ENCODE peak calls at places on chromosomes 13 and 19, in seven cellular contexts. One of them, this sample, is unnamed.

GRCh38 chr19:40433391-40434216 is 7.8 kb upstream of the SERTAD1 start:
- DNase-seq in activated naive CD4-positive, alpha-beta T cell treated with Interleukin-2 at 50 U/mL for 16 hours: peak
- DNase-seq in fibroblast of pulmonary artery: peak
- DNase-seq in Peyer's patch: peak
- DNase-seq in osteoblast: peak
- DNase-seq in mucosa of gallbladder: peak
- DNase-seq in neuronal stem cell: peak
- DNase-seq in this sample: peak

GRCh38 chr13:108270442-108270841 is 924 bp downstream of the TNFSF13B start:
- DNase-seq in neuronal stem cell: no peak
- DNase-seq in activated naive CD4-positive, alpha-beta T cell treated with Interleukin-2 at 50 U/mL for 16 hours: no peak
- DNase-seq in mucosa of gallbladder: no peak
- DNase-seq in Peyer's patch: no peak
- DNase-seq in fibroblast of pulmonary artery: no peak
- DNase-seq in osteoblast: no peak
- DNase-seq in this sample: no peak

GRCh38 chr13:24500977-24501376 is 11.6 kb downstream of the PARP4 start:
- DNase-seq in osteoblast: peak
- DNase-seq in mucosa of gallbladder: no peak
- DNase-seq in neuronal stem cell: no peak
- DNase-seq in Peyer's patch: no peak
- DNase-seq in activated naive CD4-positive, alpha-beta T cell treated with Interleukin-2 at 50 U/mL for 16 hours: no peak
- DNase-seq in fibroblast of pulmonary artery: peak
- DNase-seq in this sample: no peak

GRCh38 chr19:33868821-33869412 is 72.2 kb downstream of the KCTD15 start:
- DNase-seq in mucosa of gallbladder: peak
- DNase-seq in Peyer's patch: no peak
- DNase-seq in activated naive CD4-positive, alpha-beta T cell treated with Interleukin-2 at 50 U/mL for 16 hours: no peak
- DNase-seq in osteoblast: no peak
- DNase-seq in fibroblast of pulmonary artery: peak
- DNase-seq in neuronal stem cell: no peak
- DNase-seq in this sample: peak

GRCh38 chr13:76579701-76580100 is 306.5 kb downstream of the KCTD12 start:
- DNase-seq in activated naive CD4-positive, alpha-beta T cell treated with Interleukin-2 at 50 U/mL for 16 hours: no peak
- DNase-seq in osteoblast: no peak
- DNase-seq in fibroblast of pulmonary artery: no peak
- DNase-seq in Peyer's patch: no peak
- DNase-seq in mucosa of gallbladder: no peak
- DNase-seq in neuronal stem cell: no peak
- DNase-seq in this sample: no peak

GRCh38 chr13:24134772-24135171 is 25.7 kb upstream of the SPATA13 start:
- DNase-seq in Peyer's patch: no peak
- DNase-seq in osteoblast: no peak
- DNase-seq in activated naive CD4-positive, alpha-beta T cell treated with Interleukin-2 at 50 U/mL for 16 hours: no peak
- DNase-seq in neuronal stem cell: no peak
- DNase-seq in mucosa of gallbladder: no peak
- DNase-seq in fibroblast of pulmonary artery: no peak
- DNase-seq in this sample: no peak

GRCh38 chr19:3346677-3347353 is 19.6 kb upstream of the NFIC start:
- DNase-seq in Peyer's patch: no peak
- DNase-seq in osteoblast: peak
- DNase-seq in activated naive CD4-positive, alpha-beta T cell treated with Interleukin-2 at 50 U/mL for 16 hours: no peak
- DNase-seq in mucosa of gallbladder: peak
- DNase-seq in neuronal stem cell: no peak
- DNase-seq in fibroblast of pulmonary artery: peak
- DNase-seq in this sample: no peak

GRCh38 chr19:47713046-47714021 is at the start of gene EHD2:
- DNase-seq in neuronal stem cell: no peak
- DNase-seq in osteoblast: peak
- DNase-seq in fibroblast of pulmonary artery: peak
- DNase-seq in Peyer's patch: peak
- DNase-seq in mucosa of gallbladder: peak
- DNase-seq in activated naive CD4-positive, alpha-beta T cell treated with Interleukin-2 at 50 U/mL for 16 hours: peak
- DNase-seq in this sample: peak

GRCh38 chr19:42816901-42817300 is 51.4 kb upstream of the PSG8 start:
- DNase-seq in fibroblast of pulmonary artery: no peak
- DNase-seq in osteoblast: no peak
- DNase-seq in activated naive CD4-positive, alpha-beta T cell treated with Interleukin-2 at 50 U/mL for 16 hours: no peak
- DNase-seq in Peyer's patch: no peak
- DNase-seq in neuronal stem cell: no peak
- DNase-seq in mucosa of gallbladder: no peak
- DNase-seq in this sample: no peak

GRCh38 chr19:4304509-4305252 is at the start of gene FSD1:
- DNase-seq in fibroblast of pulmonary artery: peak
- DNase-seq in Peyer's patch: no peak
- DNase-seq in mucosa of gallbladder: no peak
- DNase-seq in activated naive CD4-positive, alpha-beta T cell treated with Interleukin-2 at 50 U/mL for 16 hours: peak
- DNase-seq in osteoblast: peak
- DNase-seq in neuronal stem cell: peak
- DNase-seq in this sample: no peak

GRCh38 chr19:48920949-48921348 is 12.6 kb upstream of the DHDH start:
- DNase-seq in activated naive CD4-positive, alpha-beta T cell treated with Interleukin-2 at 50 U/mL for 16 hours: no peak
- DNase-seq in neuronal stem cell: no peak
- DNase-seq in Peyer's patch: no peak
- DNase-seq in mucosa of gallbladder: no peak
- DNase-seq in osteoblast: no peak
- DNase-seq in fibroblast of pulmonary artery: no peak
- DNase-seq in this sample: no peak

GRCh38 chr19:4172861-4173473 is 9.4 kb downstream of the SIRT6 start:
- DNase-seq in osteoblast: peak
- DNase-seq in mucosa of gallbladder: peak
- DNase-seq in Peyer's patch: peak
- DNase-seq in neuronal stem cell: peak
- DNase-seq in activated naive CD4-positive, alpha-beta T cell treated with Interleukin-2 at 50 U/mL for 16 hours: peak
- DNase-seq in fibroblast of pulmonary artery: peak
- DNase-seq in this sample: peak

GRCh38 chr13:32409561-32410440 is 18.1 kb downstream of the N4BP2L1 start:
- DNase-seq in mucosa of gallbladder: no peak
- DNase-seq in activated naive CD4-positive, alpha-beta T cell treated with Interleukin-2 at 50 U/mL for 16 hours: no peak
- DNase-seq in neuronal stem cell: no peak
- DNase-seq in Peyer's patch: no peak
- DNase-seq in osteoblast: no peak
- DNase-seq in fibroblast of pulmonary artery: peak
- DNase-seq in this sample: no peak

GRCh38 chr13:110913322-110913721 is 1.5 kb downstream of the ANKRD10 start:
- DNase-seq in fibroblast of pulmonary artery: peak
- DNase-seq in osteoblast: no peak
- DNase-seq in Peyer's patch: no peak
- DNase-seq in mucosa of gallbladder: no peak
- DNase-seq in activated naive CD4-positive, alpha-beta T cell treated with Interleukin-2 at 50 U/mL for 16 hours: no peak
- DNase-seq in neuronal stem cell: no peak
- DNase-seq in this sample: peak

GRCh38 chr13:66159526-66159925 is 1070.6 kb downstream of the PCDH9 start:
- DNase-seq in osteoblast: no peak
- DNase-seq in fibroblast of pulmonary artery: no peak
- DNase-seq in neuronal stem cell: no peak
- DNase-seq in Peyer's patch: no peak
- DNase-seq in mucosa of gallbladder: no peak
- DNase-seq in activated naive CD4-positive, alpha-beta T cell treated with Interleukin-2 at 50 U/mL for 16 hours: no peak
- DNase-seq in this sample: no peak

GRCh38 chr13:112457485-112457884 is 81.3 kb downstream of the SPACA7 start:
- DNase-seq in mucosa of gallbladder: no peak
- DNase-seq in Peyer's patch: no peak
- DNase-seq in neuronal stem cell: no peak
- DNase-seq in activated naive CD4-positive, alpha-beta T cell treated with Interleukin-2 at 50 U/mL for 16 hours: no peak
- DNase-seq in fibroblast of pulmonary artery: no peak
- DNase-seq in osteoblast: no peak
- DNase-seq in this sample: no peak

GRCh38 chr13:74256969-74257368 is 122.8 kb upstream of the KLF12 start:
- DNase-seq in activated naive CD4-positive, alpha-beta T cell treated with Interleukin-2 at 50 U/mL for 16 hours: no peak
- DNase-seq in fibroblast of pulmonary artery: no peak
- DNase-seq in neuronal stem cell: no peak
- DNase-seq in osteoblast: no peak
- DNase-seq in mucosa of gallbladder: no peak
- DNase-seq in Peyer's patch: no peak
- DNase-seq in this sample: no peak

This sample was measured in T47D.